ENCODE peak calls at places on chromosome 10, in ten cellular contexts. S is iris pigment epithelial cell; Z is activated T-helper 1 cell treated with Interleukin-2 at 50 U/mL for 16 hours; D is stimulated activated CD8-positive, alpha-beta memory T cell treated with anti-CD3 and anti-CD28 coated beads, Interleukin-12 subunit alpha, Interleukin-12 subunit beta, amount 100 ng/mL, for 1 hour; T is H9; Q is Right ventricle myocardium inferior; W is activated T-cell treated with anti-CD3 and anti-CD28 coated beads for 1 hour; A is tibial artery; N is left colon; H is cardiac septum. K is an unnamed sample.

GRCh38 chr10:30985552-30985951 is 46.1 kb downstream of the ZNF438 start:
- DNase-seq in Q (no peak), S (peak), D (no peak), H (no peak), N (no peak), W (no peak), A (no peak), T (no peak), Z (no peak), K (no peak)

GRCh38 chr10:18238875-18239485 is 98.8 kb downstream of the CACNB2 start:
- DNase-seq in T (no peak), Z (no peak), D (no peak), S (peak), Q (no peak), A (no peak), H (no peak), N (no peak), W (no peak), K (no peak)

GRCh38 chr10:16828731-16829175 is 11.5 kb upstream of the RSU1 start:
- DNase-seq in T (no peak), W (no peak), Z (no peak), N (no peak), D (no peak), A (peak), S (peak), Q (no peak), H (no peak), K (no peak)

GRCh38 chr10:73168486-73168844 is 546 bp downstream of the FAM149B1 start:
- DNase-seq in Z (no peak), A (no peak), Q (no peak), T (no peak), N (no peak), W (no peak), S (no peak), D (no peak), H (no peak), K (no peak)

GRCh38 chr10:123991622-123992570 is 100.3 kb upstream of the CPXM2 start:
- DNase-seq in Z (no peak), A (peak), H (no peak), N (no peak), Q (no peak), W (no peak), D (no peak), S (no peak), T (no peak), K (no peak)

GRCh38 chr10:113515521-113516045 is 37.3 kb upstream of the HABP2 start:
- DNase-seq in D (no peak), Q (no peak), T (no peak), H (no peak), S (peak), N (no peak), A (no peak), Z (no peak), W (no peak), K (no peak)

GRCh38 chr10:116753759-116754158 is 11.4 kb upstream of the HSPA12A start:
- DNase-seq in Z (no peak), H (no peak), Q (no peak), A (peak), T (no peak), N (no peak), D (no peak), W (no peak), S (no peak), K (no peak)

GRCh38 chr10:86536294-86536861 is 14.8 kb upstream of the WAPL start:
- DNase-seq in N (no peak), Z (peak), D (peak), S (no peak), W (peak), A (no peak), H (no peak), T (peak), Q (no peak), K (peak)

GRCh38 chr10:3776796-3777571 is 8.0 kb downstream of the KLF6 start:
- DNase-seq in Z (no peak), D (no peak), Q (no peak), W (peak), T (peak), N (peak), S (peak), H (no peak), A (no peak), K (no peak)

GRCh38 chr10:123356799-123357198 is 202.6 kb downstream of the BUB3 start:
- DNase-seq in H (no peak), Z (no peak), Q (no peak), W (no peak), N (no peak), S (no peak), T (no peak), A (no peak), D (no peak), K (no peak)

GRCh38 chr10:1403508-1404230 is 333.7 kb downstream of the ADARB2 start:
- DNase-seq in D (no peak), S (no peak), Z (no peak), T (peak), Q (no peak), A (peak), H (peak), W (no peak), N (no peak), K (no peak)

GRCh38 chr10:12637649-12638048 is 288.3 kb downstream of the CAMK1D start:
- DNase-seq in Q (no peak), W (no peak), H (no peak), T (no peak), A (no peak), N (no peak), Z (no peak), S (no peak), D (no peak), K (no peak)

GRCh38 chr10:131641231-131641630 is 259.6 kb upstream of the PPP2R2D start:
- DNase-seq in Q (no peak), T (no peak), H (peak), A (no peak), N (no peak), W (no peak), D (no peak), S (no peak), Z (no peak), K (no peak)

GRCh38 chr10:13956826-13957225 is 370.1 kb downstream of the PRPF18 start:
- DNase-seq in H (no peak), S (peak), N (peak), A (peak), Z (no peak), W (no peak), D (no peak), T (no peak), Q (peak), K (peak)

GRCh38 chr10:30719832-30720231 is 90.3 kb upstream of the LYZL2 start:
- DNase-seq in N (no peak), W (no peak), Z (no peak), A (no peak), T (no peak), S (no peak), Q (no peak), H (no peak), D (no peak), K (no peak)

GRCh38 chr10:43093423-43094090 is 16.7 kb downstream of the RET start:
- DNase-seq in N (no peak), T (peak), D (no peak), H (no peak), Q (no peak), A (no peak), S (no peak), Z (no peak), W (no peak), K (no peak)

GRCh38 chr10:96638696-96639095 is 51.9 kb upstream of the TM9SF3 start:
- DNase-seq in H (no peak), A (no peak), D (no peak), Z (no peak), T (no peak), N (no peak), S (no peak), W (no peak), Q (no peak), K (no peak)

GRCh38 chr10:122504551-122504950 is 43.2 kb downstream of the HTRA1 start:
- DNase-seq in A (peak), D (no peak), W (no peak), Q (peak), Z (no peak), H (peak), S (peak), N (peak), T (no peak), K (peak)

GRCh38 chr10:80133221-80133620 is 691 bp downstream of the PLAC9 start:
- DNase-seq in Z (no peak), N (no peak), H (peak), A (peak), D (no peak), S (no peak), Q (peak), T (peak), W (no peak), K (peak)

GRCh38 chr10:58963723-58964124 is 212.7 kb upstream of the PHYHIPL start:
- DNase-seq in N (no peak), H (no peak), T (peak), S (no peak), Q (no peak), W (no peak), Z (no peak), D (no peak), A (no peak), K (no peak)

GRCh38 chr10:97013983-97014382 is 171.8 kb downstream of the SLIT1 start:
- DNase-seq in S (no peak), T (peak), H (no peak), N (no peak), Q (no peak), W (no peak), D (no peak), A (no peak), Z (no peak), K (no peak)

GRCh38 chr10:97676770-97677581 is 10.1 kb downstream of the AVPI1 start:
- DNase-seq in N (no peak), Z (peak), A (no peak), H (no peak), S (peak), W (peak), Q (no peak), T (peak), D (peak), K (no peak)

GRCh38 chr10:44706745-44707144 is 204.4 kb upstream of the TMEM72 start:
- DNase-seq in D (no peak), N (no peak), T (no peak), A (no peak), S (peak), H (no peak), W (no peak), Q (no peak), Z (no peak), K (no peak)

GRCh38 chr10:132120734-132121510 is 55.2 kb downstream of the JAKMIP3 start:
- DNase-seq in H (no peak), T (no peak), A (no peak), Q (no peak), Z (no peak), S (no peak), D (no peak), W (no peak), N (no peak), K (no peak)

GRCh38 chr10:21364196-21365114 is 161.0 kb downstream of the SKIDA1 start:
- DNase-seq in S (peak), T (peak), N (peak), A (no peak), Q (no peak), H (no peak), D (no peak), Z (no peak), W (no peak), K (peak)

GRCh38 chr10:121681982-121682687 is 83.9 kb upstream of the FGFR2 start:
- DNase-seq in Q (no peak), Z (no peak), W (no peak), N (no peak), D (no peak), H (no peak), A (no peak), T (no peak), S (no peak), K (no peak)

GRCh38 chr10:127417031-127417430 is 132.1 kb upstream of the NPS start:
- DNase-seq in A (no peak), Q (no peak), D (no peak), H (no peak), T (no peak), W (no peak), S (no peak), N (no peak), Z (no peak), K (no peak)

GRCh38 chr10:26780793-26781601 is 79.8 kb downstream of the ABI1 start:
- DNase-seq in N (no peak), H (no peak), A (no peak), S (peak), D (no peak), Z (no peak), Q (no peak), W (no peak), T (peak), K (no peak)

GRCh38 chr10:112811741-112812551 is 138.1 kb upstream of the TCF7L2 start:
- DNase-seq in S (peak), H (no peak), D (no peak), T (peak), A (peak), W (no peak), N (peak), Q (no peak), Z (no peak), K (no peak)

GRCh38 chr10:17742918-17743317 is 9.1 kb upstream of the TMEM236 start:
- DNase-seq in H (no peak), S (peak), T (peak), A (peak), Q (no peak), W (peak), Z (peak), N (no peak), D (peak), K (peak)

GRCh38 chr10:89793649-89794254 is 92.4 kb downstream of the KIF20B start:
- DNase-seq in Q (no peak), Z (no peak), H (no peak), S (peak), T (peak), N (no peak), W (no peak), A (no peak), D (no peak), K (no peak)

GRCh38 chr10:43292745-43293676 is 26.1 kb upstream of the RASGEF1A start:
- DNase-seq in D (peak), T (peak), S (peak), A (no peak), W (peak), N (peak), Z (no peak), H (no peak), Q (no peak), K (peak)

GRCh38 chr10:76113952-76114351 is 682.5 kb downstream of the LRMDA start:
- DNase-seq in Z (no peak), T (no peak), D (no peak), N (no peak), H (no peak), Q (no peak), W (no peak), A (no peak), S (no peak), K (no peak)

GRCh38 chr10:19194866-19195265 is 146.3 kb downstream of the MALRD1 start:
- DNase-seq in Z (no peak), A (no peak), H (no peak), N (no peak), T (no peak), D (no peak), S (peak), Q (no peak), W (no peak), K (no peak)

GRCh38 chr10:130242483-130242882 is 106.3 kb downstream of the GLRX3 start:
- DNase-seq in T (no peak), A (no peak), D (no peak), Z (no peak), N (no peak), H (peak), Q (no peak), W (no peak), S (no peak), K (no peak)